ENCODE peak calls at places on chromosome 4, in seven cellular contexts. J is lower lobe of right lung, S is H9, N is prostate gland, Q is adrenal gland, A is HFF-Myc, E is hepatocyte. F is an unnamed sample.

GRCh38 chr4:10416441-10416840 is 40.8 kb downstream of the ZNF518B start:
- DNase-seq in J (no peak), S (no peak), N (no peak), Q (no peak), A (no peak), E (no peak), F (no peak)

GRCh38 chr4:133866328-133866699 is 335.3 kb downstream of the PABPC4L start:
- DNase-seq in J (no peak), S (no peak), N (no peak), Q (no peak), A (no peak), E (no peak), F (no peak)

GRCh38 chr4:109325698-109326097 is 23.2 kb upstream of the COL25A1 start:
- DNase-seq in J (no peak), S (no peak), N (no peak), Q (no peak), A (no peak), E (no peak), F (no peak)

GRCh38 chr4:100895572-100896197 is 377.9 kb upstream of the EMCN start:
- DNase-seq in J (no peak), S (no peak), N (no peak), Q (no peak), A (no peak), E (no peak), F (no peak)

GRCh38 chr4:31283689-31284088 is 563.5 kb downstream of the PCDH7 start:
- DNase-seq in J (no peak), S (no peak), N (no peak), Q (no peak), A (no peak), E (peak; percentile 12), F (peak; percentile 28)

GRCh38 chr4:7384003-7384928 is 50.5 kb downstream of the PSAPL1 start:
- DNase-seq in J (peak; percentile 24), S (peak; percentile 21), N (no peak), Q (no peak), A (no peak), E (no peak), F (no peak)

GRCh38 chr4:173014113-173014558 is 154.5 kb upstream of the GALNT7 start:
- DNase-seq in J (no peak), S (peak; percentile 86), N (no peak), Q (no peak), A (no peak), E (peak; percentile 40), F (no peak)

GRCh38 chr4:1400191-1400805 is 5.9 kb downstream of the NKX1-1 start:
- DNase-seq in J (peak; percentile 14), S (no peak), N (no peak), Q (no peak), A (no peak), E (no peak), F (no peak)

GRCh38 chr4:147201016-147201415 is 255.4 kb upstream of the TTC29 start:
- DNase-seq in J (no peak), S (no peak), N (no peak), Q (no peak), A (no peak), E (no peak), F (no peak)

GRCh38 chr4:113499696-113500095 is 261.8 kb downstream of the CAMK2D start:
- DNase-seq in J (no peak), S (no peak), N (no peak), Q (no peak), A (peak; percentile 12), E (peak; percentile 21), F (no peak)

GRCh38 chr4:35639929-35640328 is 604.4 kb downstream of the ARAP2 start:
- DNase-seq in J (no peak), S (no peak), N (no peak), Q (no peak), A (no peak), E (no peak), F (no peak)

GRCh38 chr4:102308032-102308799 is 37.1 kb downstream of the SLC39A8 start:
- DNase-seq in J (peak; percentile 43), S (no peak), N (no peak), Q (no peak), A (no peak), E (no peak), F (no peak)

GRCh38 chr4:147596976-147597375 is 20.2 kb upstream of the TMEM184C start:
- DNase-seq in J (no peak), S (no peak), N (peak; percentile 49), Q (no peak), A (peak; percentile 85), E (no peak), F (peak; percentile 87)

GRCh38 chr4:158170691-158171455 is 2.0 kb downstream of the GASK1B start:
- DNase-seq in J (peak; percentile 72), S (peak; percentile 60), N (peak; percentile 84), Q (peak; percentile 85), A (no peak), E (peak; percentile 81), F (peak; percentile 72)

GRCh38 chr4:115781528-115782146 is 668.2 kb upstream of the NDST4 start:
- DNase-seq in J (peak; percentile 16), S (no peak), N (no peak), Q (no peak), A (no peak), E (no peak), F (no peak)

GRCh38 chr4:152935661-152936445 is at the start of gene FHDC1:
- DNase-seq in J (peak; percentile 90), S (peak; percentile 92), N (peak; percentile 85), Q (peak; percentile 32), A (no peak), E (peak; percentile 89), F (peak; percentile 58)

GRCh38 chr4:83651846-83652245 is 115.9 kb downstream of the GPAT3 start:
- DNase-seq in J (no peak), S (no peak), N (no peak), Q (no peak), A (no peak), E (no peak), F (no peak)

GRCh38 chr4:22458112-22458511 is 57.8 kb downstream of the ADGRA3 start:
- DNase-seq in J (no peak), S (no peak), N (no peak), Q (no peak), A (no peak), E (peak; percentile 25), F (no peak)

GRCh38 chr4:114811564-114812360 is 213.2 kb downstream of the UGT8 start:
- DNase-seq in J (no peak), S (no peak), N (no peak), Q (no peak), A (no peak), E (no peak), F (no peak)

GRCh38 chr4:140315032-140315826 is 58.2 kb upstream of the SCOC start:
- DNase-seq in J (no peak), S (no peak), N (no peak), Q (no peak), A (no peak), E (no peak), F (no peak)

GRCh38 chr4:140312101-140312500 is 61.3 kb upstream of the SCOC start:
- DNase-seq in J (no peak), S (no peak), N (no peak), Q (no peak), A (no peak), E (no peak), F (no peak)

GRCh38 chr4:140308366-140309123 is 64.9 kb upstream of the SCOC start:
- DNase-seq in J (no peak), S (no peak), N (peak; percentile 81), Q (peak; percentile 91), A (no peak), E (peak; percentile 52), F (no peak)

GRCh38 chr4:140305053-140305452 is 68.4 kb upstream of the SCOC start:
- DNase-seq in J (no peak), S (no peak), N (peak; percentile 67), Q (no peak), A (no peak), E (peak; percentile 14), F (peak; percentile 91)

GRCh38 chr4:140309124-140309870 is 64.1 kb upstream of the SCOC start:
- DNase-seq in J (no peak), S (peak; percentile 47), N (no peak), Q (no peak), A (no peak), E (no peak), F (no peak)
- TF ChIP-seq CTCF in J (no peak), S (peak; percentile 51), N (no peak), Q (no peak), A (no peak), E (no peak), F (peak; percentile 37)

GRCh38 chr4:93897559-93897958 is 69.0 kb downstream of the ATOH1 start:
- DNase-seq in J (no peak), S (no peak), N (no peak), Q (no peak), A (no peak), E (peak; percentile 8), F (no peak)
- TF ChIP-seq CTCF in J (peak; percentile 8), S (peak; percentile 10), N (no peak), Q (no peak), A (no peak), E (peak; percentile 40), F (peak; percentile 64)

GRCh38 chr4:67286724-67287123 is 258.6 kb downstream of the CENPC start:
- DNase-seq in J (no peak), S (no peak), N (no peak), Q (no peak), A (no peak), E (no peak), F (no peak)

GRCh38 chr4:67292045-67292444 is 253.3 kb downstream of the CENPC start:
- DNase-seq in J (no peak), S (no peak), N (no peak), Q (no peak), A (no peak), E (no peak), F (no peak)

GRCh38 chr4:67292649-67293048 is 252.7 kb downstream of the CENPC start:
- DNase-seq in J (no peak), S (no peak), N (no peak), Q (no peak), A (no peak), E (no peak), F (no peak)

GRCh38 chr4:67291639-67292038 is 253.7 kb downstream of the CENPC start:
- DNase-seq in J (no peak), S (no peak), N (no peak), Q (no peak), A (no peak), E (no peak), F (no peak)

GRCh38 chr4:67288964-67289363 is 256.3 kb downstream of the CENPC start:
- DNase-seq in J (no peak), S (peak; percentile 57), N (no peak), Q (no peak), A (no peak), E (peak; percentile 49), F (peak; percentile 8)
- TF ChIP-seq CTCF in J (no peak), S (peak; percentile 82), N (no peak), Q (no peak), A (no peak), E (peak; percentile 46), F (peak; percentile 67)

GRCh38 chr4:187767158-187767557 is 228.4 kb upstream of the ZFP42 start:
- DNase-seq in J (no peak), S (no peak), N (no peak), Q (no peak), A (no peak), E (peak; percentile 24), F (peak; percentile 63)

GRCh38 chr4:187767687-187768086 is 227.9 kb upstream of the ZFP42 start:
- DNase-seq in J (no peak), S (no peak), N (no peak), Q (no peak), A (no peak), E (no peak), F (peak; percentile 57)

GRCh38 chr4:187770345-187770744 is 225.2 kb upstream of the ZFP42 start:
- DNase-seq in J (no peak), S (peak; percentile 69), N (no peak), Q (no peak), A (no peak), E (no peak), F (no peak)
- TF ChIP-seq CTCF in J (no peak), S (no peak), N (no peak), Q (no peak), A (no peak), E (no peak), F (no peak)

GRCh38 chr4:161252520-161253141 is 911.2 kb downstream of the FSTL5 start:
- DNase-seq in J (no peak), S (no peak), N (no peak), Q (no peak), A (no peak), E (peak; percentile 21), F (no peak)
- TF ChIP-seq CTCF in J (peak; percentile 52), S (peak; percentile 75), N (no peak), Q (peak; percentile 39), A (peak; percentile 63), E (peak; percentile 53), F (peak; percentile 67)